ENCODE peak calls at places on chromosomes 13 and 19, in eight cellular contexts. One of them, this sample, is unnamed.
A peak's percentile ranks its signal among the peaks of the same experiment; 100 is the strongest.

GRCh38 chr13:24680258-24680920 is at the start of gene ATP12A:
- DNase-seq in dorsolateral prefrontal cortex: no peak
- DNase-seq in CD4-positive, alpha-beta T cell: no peak
- DNase-seq in PC-9: no peak
- DNase-seq in Peyer's patch: no peak
- DNase-seq in esophagus squamous epithelium: no peak
- DNase-seq in AG04450: no peak
- DNase-seq in prostate gland: peak; percentile 17
- DNase-seq in this sample: no peak

GRCh38 chr13:90738881-90739280 is 608.6 kb upstream of the MIR17HG start:
- DNase-seq in dorsolateral prefrontal cortex: no peak
- DNase-seq in CD4-positive, alpha-beta T cell: no peak
- DNase-seq in PC-9: no peak
- DNase-seq in Peyer's patch: no peak
- DNase-seq in esophagus squamous epithelium: no peak
- DNase-seq in AG04450: no peak
- DNase-seq in prostate gland: no peak
- DNase-seq in this sample: no peak

GRCh38 chr13:83286737-83287136 is 595.5 kb downstream of the SLITRK1 start:
- DNase-seq in dorsolateral prefrontal cortex: no peak
- DNase-seq in CD4-positive, alpha-beta T cell: no peak
- DNase-seq in PC-9: no peak
- DNase-seq in Peyer's patch: no peak
- DNase-seq in esophagus squamous epithelium: no peak
- DNase-seq in AG04450: no peak
- DNase-seq in prostate gland: no peak
- DNase-seq in this sample: no peak

GRCh38 chr13:35164324-35164932 is 222.4 kb downstream of the NBEA start:
- DNase-seq in dorsolateral prefrontal cortex: no peak
- DNase-seq in CD4-positive, alpha-beta T cell: no peak
- DNase-seq in PC-9: peak; percentile 49
- DNase-seq in Peyer's patch: no peak
- DNase-seq in esophagus squamous epithelium: no peak
- DNase-seq in AG04450: no peak
- DNase-seq in prostate gland: no peak
- DNase-seq in this sample: no peak

GRCh38 chr13:48265217-48265815 is 32.3 kb downstream of the ITM2B start:
- DNase-seq in dorsolateral prefrontal cortex: no peak
- DNase-seq in CD4-positive, alpha-beta T cell: no peak
- DNase-seq in PC-9: no peak
- DNase-seq in Peyer's patch: peak; percentile 58
- DNase-seq in esophagus squamous epithelium: no peak
- DNase-seq in AG04450: no peak
- DNase-seq in prostate gland: no peak
- DNase-seq in this sample: no peak

GRCh38 chr13:50873481-50873880 is 30.0 kb upstream of the DLEU7 start:
- DNase-seq in dorsolateral prefrontal cortex: no peak
- DNase-seq in CD4-positive, alpha-beta T cell: no peak
- DNase-seq in PC-9: no peak
- DNase-seq in Peyer's patch: no peak
- DNase-seq in esophagus squamous epithelium: no peak
- DNase-seq in AG04450: no peak
- DNase-seq in prostate gland: no peak
- DNase-seq in this sample: no peak

GRCh38 chr19:1865172-1866010 is 2.0 kb upstream of the KLF16 start:
- DNase-seq in dorsolateral prefrontal cortex: no peak
- DNase-seq in CD4-positive, alpha-beta T cell: no peak
- DNase-seq in PC-9: no peak
- DNase-seq in Peyer's patch: no peak
- DNase-seq in esophagus squamous epithelium: no peak
- DNase-seq in AG04450: no peak
- DNase-seq in prostate gland: no peak
- DNase-seq in this sample: no peak

GRCh38 chr19:9789066-9789465 is 20.5 kb upstream of the ZNF846 start:
- DNase-seq in dorsolateral prefrontal cortex: no peak
- DNase-seq in CD4-positive, alpha-beta T cell: no peak
- DNase-seq in PC-9: no peak
- DNase-seq in Peyer's patch: no peak
- DNase-seq in esophagus squamous epithelium: no peak
- DNase-seq in AG04450: no peak
- DNase-seq in prostate gland: no peak
- DNase-seq in this sample: no peak

GRCh38 chr13:40432018-40432978 is 234.1 kb downstream of the FOXO1 start:
- DNase-seq in dorsolateral prefrontal cortex: no peak
- DNase-seq in CD4-positive, alpha-beta T cell: no peak
- DNase-seq in PC-9: no peak
- DNase-seq in Peyer's patch: no peak
- DNase-seq in esophagus squamous epithelium: no peak
- DNase-seq in AG04450: no peak
- DNase-seq in prostate gland: no peak
- DNase-seq in this sample: no peak

GRCh38 chr13:51590966-51591627 is 6.8 kb downstream of the WDFY2 start:
- DNase-seq in dorsolateral prefrontal cortex: no peak
- DNase-seq in CD4-positive, alpha-beta T cell: no peak
- DNase-seq in PC-9: peak; percentile 94
- DNase-seq in Peyer's patch: no peak
- DNase-seq in esophagus squamous epithelium: no peak
- DNase-seq in AG04450: peak; percentile 47
- DNase-seq in prostate gland: peak; percentile 58
- DNase-seq in this sample: no peak

GRCh38 chr19:54106716-54107115 is 4.1 kb downstream of the NDUFA3 start:
- DNase-seq in dorsolateral prefrontal cortex: no peak
- DNase-seq in CD4-positive, alpha-beta T cell: no peak
- DNase-seq in PC-9: no peak
- DNase-seq in Peyer's patch: no peak
- DNase-seq in esophagus squamous epithelium: no peak
- DNase-seq in AG04450: no peak
- DNase-seq in prostate gland: no peak
- DNase-seq in this sample: no peak

GRCh38 chr13:97116754-97117153 is 105.4 kb upstream of the MBNL2 start:
- DNase-seq in dorsolateral prefrontal cortex: no peak
- DNase-seq in CD4-positive, alpha-beta T cell: no peak
- DNase-seq in PC-9: peak; percentile 56
- DNase-seq in Peyer's patch: no peak
- DNase-seq in esophagus squamous epithelium: no peak
- DNase-seq in AG04450: no peak
- DNase-seq in prostate gland: no peak
- DNase-seq in this sample: no peak

GRCh38 chr13:40480915-40481525 is 185.4 kb downstream of the FOXO1 start:
- DNase-seq in dorsolateral prefrontal cortex: no peak
- DNase-seq in CD4-positive, alpha-beta T cell: no peak
- DNase-seq in PC-9: no peak
- DNase-seq in Peyer's patch: no peak
- DNase-seq in esophagus squamous epithelium: no peak
- DNase-seq in AG04450: no peak
- DNase-seq in prostate gland: no peak
- DNase-seq in this sample: no peak

GRCh38 chr19:5718032-5718578 is 1.8 kb downstream of the LONP1 start:
- DNase-seq in dorsolateral prefrontal cortex: no peak
- DNase-seq in CD4-positive, alpha-beta T cell: no peak
- DNase-seq in PC-9: no peak
- DNase-seq in Peyer's patch: no peak
- DNase-seq in esophagus squamous epithelium: no peak
- DNase-seq in AG04450: peak; percentile 10
- DNase-seq in prostate gland: no peak
- DNase-seq in this sample: no peak

GRCh38 chr13:61111529-61111928 is 304.1 kb downstream of the PCDH20 start:
- DNase-seq in dorsolateral prefrontal cortex: no peak
- DNase-seq in CD4-positive, alpha-beta T cell: no peak
- DNase-seq in PC-9: no peak
- DNase-seq in Peyer's patch: no peak
- DNase-seq in esophagus squamous epithelium: no peak
- DNase-seq in AG04450: no peak
- DNase-seq in prostate gland: no peak
- DNase-seq in this sample: no peak

GRCh38 chr19:18508585-18508984 is 13.3 kb downstream of the ELL start:
- DNase-seq in dorsolateral prefrontal cortex: no peak
- DNase-seq in CD4-positive, alpha-beta T cell: no peak
- DNase-seq in PC-9: no peak
- DNase-seq in Peyer's patch: no peak
- DNase-seq in esophagus squamous epithelium: no peak
- DNase-seq in AG04450: no peak
- DNase-seq in prostate gland: no peak
- DNase-seq in this sample: no peak

GRCh38 chr13:48066310-48066989 is 28.5 kb downstream of the MED4 start:
- DNase-seq in dorsolateral prefrontal cortex: no peak
- DNase-seq in CD4-positive, alpha-beta T cell: no peak
- DNase-seq in PC-9: no peak
- DNase-seq in Peyer's patch: no peak
- DNase-seq in esophagus squamous epithelium: no peak
- DNase-seq in AG04450: no peak
- DNase-seq in prostate gland: no peak
- DNase-seq in this sample: no peak

GRCh38 chr13:67515895-67516294 is 285.8 kb upstream of the PCDH9 start:
- DNase-seq in dorsolateral prefrontal cortex: no peak
- DNase-seq in CD4-positive, alpha-beta T cell: no peak
- DNase-seq in PC-9: no peak
- DNase-seq in Peyer's patch: no peak
- DNase-seq in esophagus squamous epithelium: no peak
- DNase-seq in AG04450: peak; percentile 66
- DNase-seq in prostate gland: no peak
- DNase-seq in this sample: peak; percentile 7

GRCh38 chr19:7191946-7192691 is 102.1 kb downstream of the INSR start:
- DNase-seq in dorsolateral prefrontal cortex: no peak
- DNase-seq in CD4-positive, alpha-beta T cell: peak; percentile 33
- DNase-seq in PC-9: no peak
- DNase-seq in Peyer's patch: peak; percentile 26
- DNase-seq in esophagus squamous epithelium: no peak
- DNase-seq in AG04450: no peak
- DNase-seq in prostate gland: no peak
- DNase-seq in this sample: no peak

GRCh38 chr19:3035542-3036118 is 6.5 kb upstream of the TLE2 start:
- DNase-seq in dorsolateral prefrontal cortex: peak; percentile 98
- DNase-seq in CD4-positive, alpha-beta T cell: peak; percentile 94
- DNase-seq in PC-9: peak; percentile 89
- DNase-seq in Peyer's patch: peak; percentile 95
- DNase-seq in esophagus squamous epithelium: peak; percentile 89
- DNase-seq in AG04450: peak; percentile 99
- DNase-seq in prostate gland: peak; percentile 100
- DNase-seq in this sample: peak; percentile 95

GRCh38 chr19:3033595-3034193 is 4.6 kb upstream of the TLE2 start:
- DNase-seq in dorsolateral prefrontal cortex: no peak
- DNase-seq in CD4-positive, alpha-beta T cell: no peak
- DNase-seq in PC-9: no peak
- DNase-seq in Peyer's patch: no peak
- DNase-seq in esophagus squamous epithelium: no peak
- DNase-seq in AG04450: no peak
- DNase-seq in prostate gland: no peak
- DNase-seq in this sample: no peak

GRCh38 chr19:3036119-3036794 is 7.2 kb upstream of the TLE2 start:
- DNase-seq in dorsolateral prefrontal cortex: peak; percentile 95
- DNase-seq in CD4-positive, alpha-beta T cell: peak; percentile 69
- DNase-seq in PC-9: peak; percentile 73
- DNase-seq in Peyer's patch: peak; percentile 82
- DNase-seq in esophagus squamous epithelium: no peak
- DNase-seq in AG04450: peak; percentile 74
- DNase-seq in prostate gland: peak; percentile 96
- DNase-seq in this sample: no peak

GRCh38 chr19:3034845-3035541 is 5.9 kb upstream of the TLE2 start:
- DNase-seq in dorsolateral prefrontal cortex: no peak
- DNase-seq in CD4-positive, alpha-beta T cell: no peak
- DNase-seq in PC-9: no peak
- DNase-seq in Peyer's patch: peak; percentile 50
- DNase-seq in esophagus squamous epithelium: no peak
- DNase-seq in AG04450: no peak
- DNase-seq in prostate gland: peak; percentile 45
- DNase-seq in this sample: no peak

GRCh38 chr19:3034194-3034844 is 5.2 kb upstream of the TLE2 start:
- DNase-seq in dorsolateral prefrontal cortex: no peak
- DNase-seq in CD4-positive, alpha-beta T cell: no peak
- DNase-seq in PC-9: no peak
- DNase-seq in Peyer's patch: no peak
- DNase-seq in esophagus squamous epithelium: no peak
- DNase-seq in AG04450: peak; percentile 21
- DNase-seq in prostate gland: no peak
- DNase-seq in this sample: no peak
- H3K27me3 ChIP-seq in dorsolateral prefrontal cortex: no peaks in the 10 kb centered on the region
- H3K27me3 ChIP-seq in CD4-positive, alpha-beta T cell: no peaks in the 10 kb centered on the region
- H3K27me3 ChIP-seq in PC-9: no peaks in the 10 kb centered on the region
- H3K27me3 ChIP-seq in Peyer's patch: no peaks in the 10 kb centered on the region
- H3K27me3 ChIP-seq in esophagus squamous epithelium: no peaks in the 10 kb centered on the region
- H3K27me3 ChIP-seq in AG04450: peaks cover 23% of the 10 kb centered on the region
- H3K27me3 ChIP-seq in prostate gland: no peaks in the 10 kb centered on the region
- H3K27me3 ChIP-seq in this sample: peaks cover 30% of the 10 kb centered on the region

GRCh38 chr13:37679043-37679442 is 80.5 kb upstream of the POSTN start:
- DNase-seq in dorsolateral prefrontal cortex: no peak
- DNase-seq in CD4-positive, alpha-beta T cell: no peak
- DNase-seq in PC-9: no peak
- DNase-seq in Peyer's patch: no peak
- DNase-seq in esophagus squamous epithelium: no peak
- DNase-seq in AG04450: no peak
- DNase-seq in prostate gland: no peak
- DNase-seq in this sample: no peak
- TF ChIP-seq CTCF in dorsolateral prefrontal cortex: no peak
- TF ChIP-seq CTCF in CD4-positive, alpha-beta T cell: no peak
- TF ChIP-seq CTCF in PC-9: no peak
- TF ChIP-seq CTCF in Peyer's patch: no peak
- TF ChIP-seq CTCF in esophagus squamous epithelium: no peak
- TF ChIP-seq CTCF in AG04450: peak; percentile 27
- TF ChIP-seq CTCF in prostate gland: no peak
- TF ChIP-seq CTCF in this sample: peak; percentile 4

DNA sequence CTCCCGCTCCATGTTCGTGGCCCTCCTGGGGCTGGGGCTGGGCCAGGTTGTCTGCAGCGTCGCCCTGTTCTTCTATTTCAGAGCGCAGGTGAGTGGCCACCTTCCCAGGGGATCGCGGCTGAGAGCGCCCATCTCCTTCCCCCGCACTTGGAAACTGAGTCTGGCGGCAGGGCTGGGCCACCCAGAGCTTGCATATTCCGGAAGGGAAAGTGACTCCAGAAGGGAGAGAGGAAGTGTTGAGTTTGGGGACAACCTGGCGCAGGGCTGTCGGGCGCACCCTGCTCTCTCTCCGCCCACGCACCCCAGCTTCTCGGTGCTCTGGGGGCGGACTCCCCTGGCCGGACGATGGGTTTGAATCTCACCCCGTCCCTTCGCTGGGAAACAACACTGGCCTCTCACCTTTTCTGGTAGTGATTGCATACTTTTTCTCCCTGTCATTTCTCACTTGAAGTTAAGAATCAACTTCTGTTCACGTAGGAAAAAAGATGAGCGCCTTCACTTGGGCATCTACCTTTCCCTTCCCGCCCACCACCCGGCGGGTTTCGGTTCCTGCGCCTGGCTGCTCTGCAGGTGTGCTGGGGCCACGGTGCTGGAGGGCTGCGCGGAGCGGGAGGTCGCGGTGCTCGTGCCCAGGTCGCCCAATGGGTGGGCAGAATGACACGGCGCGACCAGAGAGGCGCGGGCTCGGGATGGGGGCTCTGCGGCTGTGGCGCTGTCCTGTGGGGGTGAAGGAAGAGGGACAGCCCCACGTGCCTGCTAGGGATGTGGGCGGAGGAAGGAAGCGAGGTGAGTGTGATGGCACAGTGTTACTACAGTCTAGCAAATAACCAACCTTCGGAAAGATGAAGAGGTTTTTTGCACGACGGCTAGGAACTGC is 721 bp downstream of the TNFSF11 start:
- DNase-seq in dorsolateral prefrontal cortex: no peak
- DNase-seq in CD4-positive, alpha-beta T cell: no peak
- DNase-seq in PC-9: no peak
- DNase-seq in Peyer's patch: peak; percentile 58
- DNase-seq in esophagus squamous epithelium: no peak
- DNase-seq in AG04450: no peak
- DNase-seq in prostate gland: no peak
- DNase-seq in this sample: no peak
- H3K27me3 ChIP-seq in dorsolateral prefrontal cortex: peaks cover 51% of the 10 kb centered on the region
- H3K27me3 ChIP-seq in CD4-positive, alpha-beta T cell: no peaks in the 10 kb centered on the region
- H3K27me3 ChIP-seq in PC-9: peaks cover 17% of the 10 kb centered on the region
- H3K27me3 ChIP-seq in Peyer's patch: no peaks in the 10 kb centered on the region
- H3K27me3 ChIP-seq in esophagus squamous epithelium: peaks cover 3% of the 10 kb centered on the region
- H3K27me3 ChIP-seq in AG04450: peaks cover 51% of the 10 kb centered on the region
- H3K27me3 ChIP-seq in prostate gland: peaks cover 2% of the 10 kb centered on the region
- H3K27me3 ChIP-seq in this sample: peaks cover 19% of the 10 kb centered on the region

GRCh38 chr13:69565334-69565733 is 542.3 kb upstream of the ATXN8OS start:
- DNase-seq in dorsolateral prefrontal cortex: no peak
- DNase-seq in CD4-positive, alpha-beta T cell: no peak
- DNase-seq in PC-9: peak; percentile 59
- DNase-seq in Peyer's patch: no peak
- DNase-seq in esophagus squamous epithelium: no peak
- DNase-seq in AG04450: no peak
- DNase-seq in prostate gland: no peak
- DNase-seq in this sample: peak; percentile 70
- TF ChIP-seq CTCF in dorsolateral prefrontal cortex: no peak
- TF ChIP-seq CTCF in CD4-positive, alpha-beta T cell: no peak
- TF ChIP-seq CTCF in PC-9: peak; percentile 44
- TF ChIP-seq CTCF in Peyer's patch: no peak
- TF ChIP-seq CTCF in esophagus squamous epithelium: no peak
- TF ChIP-seq CTCF in AG04450: no peak
- TF ChIP-seq CTCF in prostate gland: no peak
- TF ChIP-seq CTCF in this sample: peak; percentile 54